ENCODE peak calls at places on chromosomes 4 and X, in ten cellular contexts. H is mucosa of descending colon, X is tibial nerve, N is fibroblast of the aortic adventitia, C is tibial artery, U is Calu3, Y is A549, V is mesothelial cell of epicardium, F is epithelial cell of esophagus, Z is fibroblast of lung. A is an unnamed sample.

GRCh38 chrX:120000490-120001246 is 57.1 kb upstream of the NKAP start:
- DNase-seq in Y (no peak), Z (no peak), V (no peak), F (peak), C (no peak), N (no peak), H (no peak), U (no peak), X (no peak), A (no peak)

GRCh38 chrX:22060952-22061351 is 28.8 kb downstream of the PHEX start:
- DNase-seq in F (no peak), H (no peak), X (no peak), N (no peak), U (no peak), V (no peak), C (no peak), Y (no peak), Z (peak), A (no peak)

GRCh38 chr4:53346920-53347852 is 18.7 kb downstream of the SCFD2 start:
- DNase-seq in H (no peak), Y (no peak), C (no peak), X (no peak), N (peak), Z (peak), V (no peak), U (no peak), F (peak), A (no peak)

GRCh38 chr4:137601924-137602323 is 69.6 kb upstream of the PCDH18 start:
- DNase-seq in Y (peak), C (no peak), N (no peak), V (no peak), U (no peak), X (no peak), H (no peak), Z (no peak), F (peak), A (no peak)

GRCh38 chr4:172356002-172356401 is 542.8 kb downstream of the GALNTL6 start:
- DNase-seq in U (no peak), X (no peak), Z (no peak), C (no peak), Y (no peak), H (no peak), F (no peak), V (no peak), N (no peak), A (no peak)

GRCh38 chr4:184808719-184809062 is 17.1 kb downstream of the ACSL1 start:
- DNase-seq in X (no peak), V (no peak), Y (no peak), F (no peak), U (no peak), H (no peak), N (no peak), Z (no peak), C (no peak), A (no peak)

GRCh38 chr4:3302786-3303444 is 10.1 kb downstream of the RGS12 start:
- DNase-seq in Y (no peak), C (peak), N (no peak), H (peak), Z (no peak), U (no peak), X (no peak), V (peak), F (no peak), A (peak)

GRCh38 chr4:132763465-132763864 is 385.6 kb upstream of the PCDH10 start:
- DNase-seq in V (no peak), F (no peak), Z (no peak), H (no peak), X (no peak), C (no peak), N (no peak), Y (no peak), U (peak), A (no peak)

GRCh38 chr4:165971446-165971845 is 98.4 kb downstream of the TLL1 start:
- DNase-seq in C (no peak), V (no peak), Y (no peak), Z (no peak), F (no peak), H (no peak), U (no peak), X (no peak), N (no peak), A (no peak)

GRCh38 chr4:162682651-162683050 is 484.0 kb downstream of the NAF1 start:
- DNase-seq in Y (peak), V (no peak), H (no peak), F (no peak), C (no peak), U (no peak), X (no peak), N (no peak), Z (no peak), A (no peak)

GRCh38 chrX:11629593-11630211 is 36.0 kb downstream of the ARHGAP6 start:
- DNase-seq in H (no peak), Z (peak), C (peak), N (peak), Y (no peak), F (peak), X (peak), V (no peak), U (no peak), A (no peak)

GRCh38 chrX:149487292-149487691 is 17.8 kb downstream of the IDS start:
- DNase-seq in F (peak), Y (peak), V (no peak), Z (no peak), C (no peak), X (no peak), N (no peak), H (no peak), U (no peak), A (no peak)
- TF ChIP-seq CTCF in F (peak), Y (peak), V (peak), Z (no peak), C (no peak), X (no peak), N (peak), H (no peak), U (peak), A (no peak)

DNA sequence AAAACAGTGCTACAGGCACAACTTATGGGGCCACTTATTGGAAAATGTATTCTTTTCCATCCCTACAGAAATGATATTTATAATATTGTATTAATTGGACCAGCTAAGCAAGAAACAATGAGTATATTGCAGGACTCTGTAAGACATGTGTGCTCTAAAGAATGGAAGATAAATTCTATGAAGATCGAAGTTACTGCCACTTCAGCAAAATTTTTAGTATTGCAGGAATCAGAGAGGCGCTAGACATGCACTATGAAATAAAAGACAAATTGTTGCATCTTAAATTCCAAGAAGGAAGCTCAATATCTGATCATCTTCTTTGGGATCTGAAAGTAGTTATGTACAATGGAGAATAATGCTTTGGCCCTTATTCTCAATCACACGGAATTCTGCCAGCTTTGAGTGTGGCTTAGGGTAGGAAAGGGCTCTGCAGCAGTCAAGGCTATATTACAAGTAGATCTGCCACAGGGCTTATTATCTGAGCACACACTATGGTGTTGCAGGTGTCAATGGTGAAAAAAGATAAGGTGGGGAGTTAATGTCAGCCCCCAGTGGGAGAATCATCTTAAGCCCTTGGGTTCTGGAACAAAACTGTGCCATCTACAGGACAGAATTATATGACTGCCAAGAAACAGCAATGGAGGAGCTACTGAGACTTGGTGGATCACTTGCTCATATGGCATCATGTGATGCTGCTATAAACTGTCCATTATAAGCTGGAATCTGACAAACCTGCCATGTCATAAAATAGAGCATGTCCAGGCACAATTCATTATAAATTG is 334.0 kb upstream of the NDST3 start:
- DNase-seq in N (no peak), V (no peak), C (no peak), Z (no peak), Y (peak), H (no peak), F (peak), X (no peak), U (no peak), A (no peak)
- TF ChIP-seq CTCF in N (no peak), V (no peak), C (no peak), Z (no peak), Y (no peak), H (no peak), F (peak), X (no peak), U (no peak), A (peak)

GRCh38 chr4:73853246-73853704 is at the start of gene PF4V1:
- DNase-seq in H (peak), F (no peak), C (no peak), V (no peak), N (no peak), Y (no peak), Z (no peak), X (no peak), U (no peak), A (no peak)

GRCh38 chr4:73853718-73854473 is 800 bp downstream of the PF4V1 start:
- DNase-seq in U (no peak), Z (no peak), C (no peak), F (no peak), H (no peak), X (no peak), N (no peak), Y (no peak), V (no peak), A (no peak)

GRCh38 chr4:73852771-73853170 is 325 bp upstream of the PF4V1 start:
- DNase-seq in U (no peak), X (no peak), F (no peak), H (no peak), Z (no peak), V (no peak), C (no peak), Y (no peak), N (no peak), A (no peak)

GRCh38 chr4:73850261-73850970 is 2.7 kb upstream of the PF4V1 start:
- DNase-seq in U (no peak), V (no peak), X (no peak), C (no peak), N (no peak), Y (no peak), H (no peak), F (peak), Z (peak), A (no peak)

DNA sequence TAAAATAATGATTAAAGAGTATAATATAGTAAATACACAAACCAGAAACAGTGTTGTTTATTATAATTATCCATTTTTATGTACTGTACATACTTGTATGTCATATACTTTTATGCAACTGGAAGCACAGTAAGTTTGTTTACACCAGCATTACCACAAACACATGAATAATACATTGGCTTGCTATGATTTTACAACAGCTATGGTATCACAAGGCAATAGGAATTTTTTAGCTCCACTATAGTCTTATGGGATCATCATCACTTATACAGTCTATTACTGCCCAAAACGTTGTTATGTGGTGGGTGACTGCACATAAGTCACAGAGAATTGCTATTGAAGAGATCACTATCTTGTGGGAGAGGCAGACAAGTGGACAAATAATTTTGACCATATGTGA is 1.8 kb upstream of the PF4V1 start:
- DNase-seq in C (no peak), N (no peak), Z (no peak), Y (no peak), V (no peak), H (no peak), X (no peak), U (no peak), F (no peak), A (no peak)
- TF ChIP-seq CTCF in C (no peak), N (no peak), Z (no peak), Y (no peak), V (no peak), H (no peak), X (no peak), U (no peak), F (no peak), A (no peak)

GRCh38 chr4:22463179-22463578 is 52.7 kb downstream of the ADGRA3 start:
- DNase-seq in C (no peak), N (no peak), Y (no peak), U (no peak), F (no peak), H (no peak), Z (no peak), V (no peak), X (no peak), A (no peak)
- TF ChIP-seq CTCF in C (no peak), N (no peak), Y (no peak), U (no peak), F (no peak), H (no peak), Z (no peak), V (no peak), X (no peak), A (no peak)

A was measured in type B pancreatic cell.